ENCODE peak calls at places on chromosomes 11 and 22, in seven cellular contexts. J, V, K, O, T, F and L are unnamed samples.

GRCh38 chr22:36362819-36363377 is 24.9 kb downstream of the MYH9 start:
- DNase-seq in O (no peak), K (no peak), J (no peak), F (no peak), V (peak; percentile 65), T (no peak), L (peak; percentile 23)

GRCh38 chr11:116544721-116545120 is 228.1 kb downstream of the BUD13 start:
- DNase-seq in K (no peak), O (no peak), J (no peak), V (no peak), F (no peak), T (no peak), L (no peak)

GRCh38 chr22:37716708-37717107 is 19.9 kb downstream of the TRIOBP start:
- DNase-seq in F (no peak), K (no peak), T (no peak), O (no peak), V (no peak), J (no peak), L (no peak)

GRCh38 chr11:1823376-1824220 is 11.2 kb upstream of the SYT8 start:
- DNase-seq in T (no peak), V (no peak), F (no peak), K (no peak), O (no peak), J (no peak), L (no peak)

GRCh38 chr11:126313826-126314225 is 10.0 kb downstream of the DCPS start:
- DNase-seq in J (no peak), O (no peak), F (no peak), K (no peak), T (no peak), V (no peak), L (no peak)

GRCh38 chr11:64996710-64997380 is at the start of gene BATF2:
- DNase-seq in J (no peak), K (peak; percentile 51), O (no peak), T (peak; percentile 25), V (no peak), F (peak; percentile 77), L (no peak)

GRCh38 chr11:122071680-122072321 is 44.2 kb downstream of the BLID start:
- DNase-seq in F (no peak), K (no peak), V (no peak), T (no peak), J (no peak), O (no peak), L (no peak)

GRCh38 chr22:47297261-47298016 is 535.0 kb downstream of the TBC1D22A start:
- DNase-seq in J (no peak), F (no peak), T (no peak), K (no peak), V (no peak), O (no peak), L (no peak)

GRCh38 chr11:128608732-128609131 is 21.4 kb upstream of the ETS1 start:
- DNase-seq in T (no peak), V (no peak), J (no peak), K (no peak), O (no peak), F (no peak), L (no peak)

GRCh38 chr22:48268771-48269552 is 1506.5 kb downstream of the TBC1D22A start:
- DNase-seq in J (no peak), V (no peak), F (no peak), K (no peak), O (no peak), T (no peak), L (no peak)

GRCh38 chr11:128905345-128906184 is 14.4 kb downstream of the KCNJ5 start:
- DNase-seq in T (peak; percentile 34), O (peak; percentile 25), F (peak; percentile 65), J (no peak), V (peak; percentile 38), K (no peak), L (no peak)